ENCODE peak calls at places on chromosomes 13 and 19, in five cellular contexts. One of them, this sample, is unnamed.
A peak's percentile ranks its signal among the peaks of the same experiment; 100 is the strongest.

GRCh38 chr19:43820098-43820860 is 6.8 kb upstream of the ZNF283 start:
- DNase-seq in omental fat pad: no peak
- DNase-seq in kidney epithelial cell: no peak
- DNase-seq in tibial artery: no peak
- DNase-seq in endothelial cell of umbilical vein: peak; percentile 20
- DNase-seq in this sample: no peak

GRCh38 chr13:78420814-78421213 is 182.5 kb downstream of the POU4F1 start:
- DNase-seq in omental fat pad: no peak
- DNase-seq in endothelial cell of umbilical vein: no peak
- DNase-seq in tibial artery: no peak
- DNase-seq in kidney epithelial cell: no peak
- DNase-seq in this sample: peak; percentile 5

GRCh38 chr13:37065893-37066526 is 6.5 kb upstream of the SUPT20H start:
- DNase-seq in tibial artery: no peak
- DNase-seq in endothelial cell of umbilical vein: no peak
- DNase-seq in omental fat pad: no peak
- DNase-seq in kidney epithelial cell: no peak
- DNase-seq in this sample: no peak

GRCh38 chr19:42422576-42423461 is 4.4 kb downstream of the LIPE start:
- DNase-seq in tibial artery: no peak
- DNase-seq in endothelial cell of umbilical vein: no peak
- DNase-seq in kidney epithelial cell: no peak
- DNase-seq in omental fat pad: no peak
- DNase-seq in this sample: peak; percentile 51

GRCh38 chr13:84973661-84974060 is 825.6 kb downstream of the SLITRK6 start:
- DNase-seq in kidney epithelial cell: no peak
- DNase-seq in omental fat pad: no peak
- DNase-seq in tibial artery: no peak
- DNase-seq in endothelial cell of umbilical vein: no peak
- DNase-seq in this sample: no peak

GRCh38 chr13:111034811-111035210 is 80.3 kb upstream of the ARHGEF7 start:
- DNase-seq in tibial artery: no peak
- DNase-seq in omental fat pad: no peak
- DNase-seq in kidney epithelial cell: no peak
- DNase-seq in endothelial cell of umbilical vein: no peak
- DNase-seq in this sample: no peak

GRCh38 chr19:10961763-10962536 is 1.1 kb downstream of the SMARCA4 start:
- DNase-seq in omental fat pad: no peak
- DNase-seq in tibial artery: no peak
- DNase-seq in endothelial cell of umbilical vein: peak; percentile 44
- DNase-seq in kidney epithelial cell: no peak
- DNase-seq in this sample: peak; percentile 14

GRCh38 chr13:85806553-85807175 is 7.4 kb upstream of the SLITRK6 start:
- DNase-seq in kidney epithelial cell: peak; percentile 10
- DNase-seq in omental fat pad: no peak
- DNase-seq in endothelial cell of umbilical vein: peak; percentile 37
- DNase-seq in tibial artery: no peak
- DNase-seq in this sample: peak; percentile 66

GRCh38 chr13:48258430-48258829 is 25.4 kb downstream of the ITM2B start:
- DNase-seq in tibial artery: no peak
- DNase-seq in endothelial cell of umbilical vein: no peak
- DNase-seq in kidney epithelial cell: no peak
- DNase-seq in omental fat pad: no peak
- DNase-seq in this sample: no peak

GRCh38 chr19:58536852-58537798 is 6.7 kb upstream of the TRIM28 start:
- DNase-seq in omental fat pad: no peak
- DNase-seq in tibial artery: no peak
- DNase-seq in endothelial cell of umbilical vein: no peak
- DNase-seq in kidney epithelial cell: no peak
- DNase-seq in this sample: no peak

GRCh38 chr19:8614455-8614854 is 3.9 kb upstream of the ADAMTS10 start:
- DNase-seq in endothelial cell of umbilical vein: no peak
- DNase-seq in omental fat pad: no peak
- DNase-seq in tibial artery: no peak
- DNase-seq in kidney epithelial cell: no peak
- DNase-seq in this sample: no peak

GRCh38 chr19:28700176-28700575 is 512.8 kb downstream of the UQCRFS1 start:
- DNase-seq in omental fat pad: no peak
- DNase-seq in kidney epithelial cell: no peak
- DNase-seq in endothelial cell of umbilical vein: no peak
- DNase-seq in tibial artery: no peak
- DNase-seq in this sample: no peak

GRCh38 chr19:28703400-28703956 is 509.5 kb downstream of the UQCRFS1 start:
- DNase-seq in tibial artery: no peak
- DNase-seq in kidney epithelial cell: no peak
- DNase-seq in omental fat pad: no peak
- DNase-seq in endothelial cell of umbilical vein: no peak
- DNase-seq in this sample: no peak

GRCh38 chr19:28706693-28707092 is 506.3 kb downstream of the UQCRFS1 start:
- DNase-seq in tibial artery: no peak
- DNase-seq in omental fat pad: no peak
- DNase-seq in kidney epithelial cell: no peak
- DNase-seq in endothelial cell of umbilical vein: no peak
- DNase-seq in this sample: no peak

GRCh38 chr19:28701491-28701890 is 511.5 kb downstream of the UQCRFS1 start:
- DNase-seq in kidney epithelial cell: no peak
- DNase-seq in omental fat pad: no peak
- DNase-seq in tibial artery: no peak
- DNase-seq in endothelial cell of umbilical vein: no peak
- DNase-seq in this sample: no peak

GRCh38 chr19:28705008-28705407 is 507.9 kb downstream of the UQCRFS1 start:
- DNase-seq in endothelial cell of umbilical vein: no peak
- DNase-seq in kidney epithelial cell: peak; percentile 69
- DNase-seq in omental fat pad: no peak
- DNase-seq in tibial artery: no peak
- DNase-seq in this sample: no peak
- TF ChIP-seq CTCF in endothelial cell of umbilical vein: no peak
- TF ChIP-seq CTCF in kidney epithelial cell: peak; percentile 70
- TF ChIP-seq CTCF in omental fat pad: no peak
- TF ChIP-seq CTCF in tibial artery: no peak
- TF ChIP-seq CTCF in this sample: no peak

GRCh38 chr19:3196933-3197205 is 11.1 kb downstream of the NCLN start:
- DNase-seq in omental fat pad: no peak
- DNase-seq in endothelial cell of umbilical vein: no peak
- DNase-seq in tibial artery: no peak
- DNase-seq in kidney epithelial cell: no peak
- DNase-seq in this sample: no peak

GRCh38 chr19:3196064-3196932 is 10.6 kb downstream of the NCLN start:
- DNase-seq in tibial artery: no peak
- DNase-seq in endothelial cell of umbilical vein: no peak
- DNase-seq in omental fat pad: no peak
- DNase-seq in kidney epithelial cell: no peak
- DNase-seq in this sample: no peak

GRCh38 chr19:3201072-3201700 is 15.5 kb downstream of the NCLN start:
- DNase-seq in tibial artery: no peak
- DNase-seq in endothelial cell of umbilical vein: no peak
- DNase-seq in kidney epithelial cell: no peak
- DNase-seq in omental fat pad: no peak
- DNase-seq in this sample: no peak

GRCh38 chr19:3201911-3202310 is 16.2 kb downstream of the NCLN start:
- DNase-seq in tibial artery: no peak
- DNase-seq in kidney epithelial cell: no peak
- DNase-seq in endothelial cell of umbilical vein: no peak
- DNase-seq in omental fat pad: no peak
- DNase-seq in this sample: no peak

GRCh38 chr19:3198901-3199700 is 13.4 kb downstream of the NCLN start:
- DNase-seq in kidney epithelial cell: no peak
- DNase-seq in tibial artery: no peak
- DNase-seq in endothelial cell of umbilical vein: no peak
- DNase-seq in omental fat pad: no peak
- DNase-seq in this sample: no peak
- TF ChIP-seq CTCF in kidney epithelial cell: no peak
- TF ChIP-seq CTCF in tibial artery: no peak
- TF ChIP-seq CTCF in endothelial cell of umbilical vein: no peak
- TF ChIP-seq CTCF in omental fat pad: no peak
- TF ChIP-seq CTCF in this sample: no peak

DNA sequence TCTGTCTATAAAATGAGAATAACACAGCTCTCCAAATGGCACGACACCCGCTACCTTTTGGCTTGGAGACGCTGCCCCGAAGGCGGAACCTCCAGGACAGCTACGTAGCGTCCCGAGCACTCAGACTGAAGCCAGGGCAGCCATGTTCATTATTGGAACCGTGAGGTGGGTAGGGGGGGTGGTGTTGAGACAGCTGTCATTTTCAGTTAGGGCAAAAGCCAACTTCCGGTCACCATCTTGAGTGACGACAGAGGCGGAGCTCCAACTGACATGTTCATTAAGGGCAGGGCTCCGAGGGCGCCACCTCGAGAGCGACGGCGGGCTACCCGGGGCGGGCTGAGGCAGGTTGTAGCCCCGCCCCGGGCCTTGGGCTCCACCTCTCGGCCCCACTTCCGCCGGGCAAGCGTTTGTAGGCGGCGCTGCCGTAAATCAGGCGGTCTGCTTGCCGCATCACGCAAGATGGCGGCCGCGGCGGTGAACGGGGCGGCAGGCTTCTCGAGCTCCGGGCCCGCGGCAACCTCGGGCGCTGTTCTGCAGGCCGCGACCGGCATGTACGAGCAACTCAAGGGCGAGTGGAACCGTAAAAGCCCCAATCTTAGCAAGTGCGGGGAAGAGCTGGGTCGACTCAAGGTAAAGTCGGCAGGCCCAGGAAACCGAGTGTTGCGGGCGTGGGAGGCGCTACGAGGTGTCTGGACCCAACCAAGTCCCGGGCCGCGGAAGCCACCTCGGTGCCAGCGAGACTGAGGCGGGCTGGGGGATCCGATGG is at the start of gene PSMD8:
- DNase-seq in tibial artery: peak; percentile 99
- DNase-seq in omental fat pad: peak; percentile 92
- DNase-seq in endothelial cell of umbilical vein: peak; percentile 99
- DNase-seq in kidney epithelial cell: peak; percentile 96
- DNase-seq in this sample: peak; percentile 100
- TF ChIP-seq CTCF in tibial artery: no peak
- TF ChIP-seq CTCF in omental fat pad: no peak
- TF ChIP-seq CTCF in endothelial cell of umbilical vein: peak; percentile 33
- TF ChIP-seq CTCF in kidney epithelial cell: peak; percentile 17
- TF ChIP-seq CTCF in this sample: no peak

GRCh38 chr19:17398902-17399527 is 5.0 kb upstream of the CCDC194 start:
- DNase-seq in omental fat pad: no peak
- DNase-seq in endothelial cell of umbilical vein: no peak
- DNase-seq in kidney epithelial cell: no peak
- DNase-seq in tibial artery: no peak
- DNase-seq in this sample: no peak

GRCh38 chr19:17393914-17394313 is at the start of gene CCDC194:
- DNase-seq in tibial artery: no peak
- DNase-seq in endothelial cell of umbilical vein: no peak
- DNase-seq in kidney epithelial cell: no peak
- DNase-seq in omental fat pad: no peak
- DNase-seq in this sample: no peak

GRCh38 chr19:17391371-17392151 is 2.4 kb downstream of the CCDC194 start:
- DNase-seq in omental fat pad: no peak
- DNase-seq in tibial artery: no peak
- DNase-seq in kidney epithelial cell: no peak
- DNase-seq in endothelial cell of umbilical vein: no peak
- DNase-seq in this sample: no peak

GRCh38 chr19:17390665-17391370 is 3.2 kb downstream of the CCDC194 start:
- DNase-seq in tibial artery: peak; percentile 94
- DNase-seq in endothelial cell of umbilical vein: peak; percentile 95
- DNase-seq in omental fat pad: peak; percentile 82
- DNase-seq in kidney epithelial cell: peak; percentile 59
- DNase-seq in this sample: peak; percentile 94

DNA sequence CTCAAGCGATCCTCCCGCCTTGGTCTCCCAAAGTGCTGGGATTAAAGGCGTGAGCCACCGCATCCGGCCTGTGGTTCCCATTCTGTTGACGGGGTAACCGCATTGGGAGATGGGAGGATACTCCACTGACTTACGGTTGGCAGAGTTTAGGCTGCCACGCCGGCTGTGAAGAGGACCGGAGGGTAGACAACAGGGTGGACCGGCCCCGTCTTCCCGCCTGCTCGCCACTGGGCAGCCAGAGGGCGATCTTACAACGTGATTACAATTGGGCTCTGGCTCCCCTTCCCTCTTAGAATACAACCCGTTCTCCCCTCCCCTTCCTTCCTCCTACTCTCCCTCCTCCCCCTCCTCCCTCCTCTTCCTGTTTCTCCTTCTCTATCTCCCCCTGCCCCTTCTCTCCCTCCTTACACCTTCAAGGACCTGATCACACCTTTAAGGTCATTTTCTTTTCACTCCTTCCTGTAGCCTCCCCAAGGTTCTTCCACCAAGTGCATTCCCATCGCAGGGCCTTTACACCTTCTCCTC is 957 bp upstream of the CCDC194 start:
- DNase-seq in kidney epithelial cell: no peak
- DNase-seq in endothelial cell of umbilical vein: peak; percentile 55
- DNase-seq in tibial artery: no peak
- DNase-seq in omental fat pad: no peak
- DNase-seq in this sample: peak; percentile 71
- TF ChIP-seq CTCF in kidney epithelial cell: peak; percentile 74
- TF ChIP-seq CTCF in endothelial cell of umbilical vein: peak; percentile 82
- TF ChIP-seq CTCF in tibial artery: peak; percentile 46
- TF ChIP-seq CTCF in omental fat pad: no peak
- TF ChIP-seq CTCF in this sample: peak; percentile 63

DNA sequence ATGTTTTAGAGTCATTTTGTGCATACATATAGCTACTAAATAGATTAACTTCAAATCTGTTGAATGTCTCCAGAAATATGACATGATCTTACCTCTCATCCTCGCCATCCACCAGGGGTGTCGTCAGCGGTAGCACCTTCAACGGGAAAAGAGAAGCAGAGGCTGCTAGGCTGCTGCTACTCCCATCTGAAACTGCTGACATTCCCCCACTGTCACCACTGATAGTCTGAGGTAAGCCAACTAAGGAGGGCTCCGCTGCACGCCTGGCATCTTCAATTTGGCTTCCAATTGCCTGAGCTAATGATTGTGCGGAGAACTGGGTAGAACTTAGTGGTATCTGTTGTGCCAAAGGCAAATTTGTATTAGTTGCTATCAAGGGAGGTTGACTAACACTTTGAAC is 3.1 kb downstream of the TSC22D1 start:
- DNase-seq in tibial artery: no peak
- DNase-seq in omental fat pad: no peak
- DNase-seq in kidney epithelial cell: no peak
- DNase-seq in endothelial cell of umbilical vein: no peak
- DNase-seq in this sample: no peak
- TF ChIP-seq CTCF in tibial artery: no peak
- TF ChIP-seq CTCF in omental fat pad: no peak
- TF ChIP-seq CTCF in kidney epithelial cell: no peak
- TF ChIP-seq CTCF in endothelial cell of umbilical vein: no peak
- TF ChIP-seq CTCF in this sample: no peak